ENCODE peak calls at places on chromosome 19, in nine cellular contexts. F is IMR-90, N is suprapubic skin, B is heart left ventricle, Z is spleen, I is ovary, V is H1, X is breast epithelium, W is thyroid gland. J is an unnamed sample.
A peak's percentile ranks its signal among the peaks of the same experiment; 100 is the strongest.

GRCh38 chr19:42076375-42076944 is 494 bp downstream of the ZNF574 start:
- DNase-seq in F (no peak), N (peak; percentile 83), B (peak; percentile 52), Z (no peak), I (peak; percentile 53), V (no peak), X (peak; percentile 37), W (no peak), J (no peak)

GRCh38 chr19:6891761-6892385 is 4.5 kb downstream of the ADGRE1 start:
- DNase-seq in F (no peak), N (no peak), B (no peak), Z (no peak), I (no peak), V (no peak), X (no peak), W (no peak), J (no peak)

GRCh38 chr19:44777715-44778347 is at the start of gene CBLC:
- DNase-seq in F (no peak), N (no peak), B (no peak), Z (no peak), I (no peak), V (peak; percentile 84), X (peak; percentile 82), W (peak; percentile 82), J (no peak)

GRCh38 chr19:56114711-56115110 is 6.4 kb downstream of the ZNF787 start:
- DNase-seq in F (no peak), N (no peak), B (no peak), Z (no peak), I (no peak), V (no peak), X (no peak), W (peak; percentile 37), J (no peak)

GRCh38 chr19:51462276-51462675 is 4.0 kb upstream of the SIGLEC8 start:
- DNase-seq in F (no peak), N (no peak), B (no peak), Z (peak; percentile 59), I (no peak), V (no peak), X (no peak), W (no peak), J (no peak)

GRCh38 chr19:47230122-47230920 is 678 bp downstream of the BBC3 start:
- DNase-seq in F (peak; percentile 18), N (peak; percentile 91), B (peak; percentile 76), Z (peak; percentile 95), I (peak; percentile 79), V (no peak), X (peak; percentile 61), W (peak; percentile 50), J (no peak)

GRCh38 chr19:29006057-29006735 is 206.8 kb downstream of the UQCRFS1 start:
- DNase-seq in F (peak; percentile 57), N (no peak), B (no peak), Z (no peak), I (no peak), V (no peak), X (no peak), W (no peak), J (no peak)

GRCh38 chr19:2087621-2088100 is 8.5 kb downstream of the MOB3A start:
- DNase-seq in F (no peak), N (no peak), B (no peak), Z (peak; percentile 88), I (no peak), V (no peak), X (no peak), W (no peak), J (no peak)

DNA sequence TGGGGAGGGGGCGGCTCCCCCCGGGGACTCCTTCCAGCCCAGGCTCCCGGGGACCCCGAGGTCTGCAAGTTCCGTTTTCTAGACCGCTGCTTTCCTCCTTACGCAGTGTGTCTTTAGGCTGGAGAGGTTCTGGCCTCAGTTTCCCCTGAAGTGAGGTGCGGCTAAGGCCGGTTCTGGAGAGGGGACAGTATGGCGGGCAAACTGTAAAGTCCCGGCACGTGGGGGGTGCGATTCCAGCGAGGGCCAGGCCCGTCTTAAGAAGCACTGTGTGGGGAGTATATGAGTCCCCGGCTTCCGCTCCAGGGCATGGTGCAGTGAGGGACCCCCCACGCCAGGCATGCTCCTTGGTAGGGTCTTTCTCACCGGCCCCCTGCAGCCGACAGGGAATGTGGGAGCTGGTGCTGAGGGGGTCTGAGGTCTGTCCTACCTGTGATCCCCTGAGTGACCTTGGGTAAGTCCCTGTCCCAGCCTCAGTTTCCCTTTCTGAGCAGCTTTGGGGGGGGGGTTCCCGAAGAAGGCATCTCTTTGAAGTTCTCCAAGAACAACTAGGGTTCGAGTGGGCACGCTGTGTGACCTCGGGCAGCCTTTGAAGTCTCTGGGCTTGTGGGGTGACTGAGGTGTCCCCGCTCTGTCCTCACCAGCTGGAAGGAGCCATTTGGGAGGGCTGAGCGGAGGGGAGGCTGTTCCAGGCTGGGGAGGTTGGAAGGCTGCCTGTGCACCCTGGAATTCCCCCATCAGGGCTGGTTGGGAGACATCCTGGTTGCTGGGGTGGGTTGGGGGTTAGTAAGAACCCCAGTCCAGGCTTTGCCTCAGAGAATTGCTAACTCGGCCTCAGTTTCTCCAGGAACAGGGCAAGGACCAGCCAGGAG is 1.4 kb downstream of the NFIC start:
- DNase-seq in F (no peak), N (no peak), B (no peak), Z (no peak), I (peak; percentile 54), V (no peak), X (no peak), W (no peak), J (no peak)
- H3K4me3 ChIP-seq in F (peak overlapping the region; percentile 89), N (peak overlapping the region; percentile 72), B (peak overlapping the region; percentile 81), Z (peak overlapping the region; percentile 61), I (peak overlapping the region; percentile 88), V (no peak overlapping the region), X (peak overlapping the region; percentile 95), W (peak overlapping the region; percentile 62), J (peak overlapping the region; percentile 84)

GRCh38 chr19:58476498-58477015 is 405 bp downstream of the ZNF446 start:
- DNase-seq in F (no peak), N (no peak), B (no peak), Z (no peak), I (no peak), V (no peak), X (no peak), W (no peak), J (no peak)
- TF ChIP-seq POLR2A in F (no peak), N (no peak), B (no peak), Z (no peak), I (no peak), V (no peak), X (no peak), W (no peak), J (no peak)

GRCh38 chr19:14056741-14057356 is 5.0 kb downstream of the PALM3 start:
- DNase-seq in F (no peak), N (no peak), B (no peak), Z (no peak), I (no peak), V (no peak), X (no peak), W (no peak), J (no peak)
- H3K4me3 ChIP-seq in F (peak overlapping the region; percentile 41), N (peak overlapping the region; percentile 45), B (peak overlapping the region; percentile 28), Z (no peak overlapping the region), I (peak overlapping the region; percentile 33), V (peak overlapping the region; percentile 49), X (peak overlapping the region; percentile 70), W (no peak overlapping the region), J (peak overlapping the region; percentile 25)

GRCh38 chr19:18419195-18419698 is at the start of gene SSBP4:
- DNase-seq in F (peak; percentile 70), N (peak; percentile 79), B (peak; percentile 84), Z (peak; percentile 92), I (peak; percentile 79), V (no peak), X (no peak), W (peak; percentile 70), J (no peak)

GRCh38 chr19:18418034-18418724 is 1.0 kb upstream of the SSBP4 start:
- DNase-seq in F (no peak), N (peak; percentile 80), B (no peak), Z (peak; percentile 85), I (peak; percentile 70), V (no peak), X (no peak), W (no peak), J (no peak)

GRCh38 chr19:18419699-18420460 is 682 bp downstream of the SSBP4 start:
- DNase-seq in F (no peak), N (peak; percentile 85), B (peak; percentile 53), Z (peak; percentile 88), I (peak; percentile 63), V (no peak), X (no peak), W (peak; percentile 58), J (no peak)

GRCh38 chr19:18417250-18418033 is 1.8 kb upstream of the SSBP4 start:
- DNase-seq in F (peak; percentile 73), N (peak; percentile 89), B (peak; percentile 92), Z (peak; percentile 93), I (peak; percentile 83), V (no peak), X (no peak), W (peak; percentile 62), J (no peak)

GRCh38 chr19:18418725-18419194 is 438 bp upstream of the SSBP4 start:
- DNase-seq in F (no peak), N (peak; percentile 81), B (peak; percentile 53), Z (peak; percentile 86), I (no peak), V (no peak), X (no peak), W (peak; percentile 43), J (no peak)
- TF ChIP-seq POLR2A in F (no peak), N (no peak), B (no peak), Z (no peak), I (no peak), V (no peak), X (no peak), W (no peak), J (no peak)

GRCh38 chr19:43463381-43464088 is 1.9 kb downstream of the LYPD3 start:
- DNase-seq in F (peak; percentile 79), N (peak; percentile 99), B (peak; percentile 97), Z (peak; percentile 99), I (peak; percentile 97), V (peak; percentile 74), X (peak; percentile 98), W (peak; percentile 97), J (peak; percentile 93)

GRCh38 chr19:43464089-43464775 is 1.2 kb downstream of the LYPD3 start:
- DNase-seq in F (no peak), N (peak; percentile 90), B (peak; percentile 84), Z (peak; percentile 93), I (peak; percentile 88), V (no peak), X (peak; percentile 76), W (peak; percentile 63), J (peak; percentile 63)

GRCh38 chr19:43461303-43461702 is 4.1 kb downstream of the LYPD3 start:
- DNase-seq in F (no peak), N (no peak), B (no peak), Z (no peak), I (no peak), V (no peak), X (no peak), W (no peak), J (no peak)

GRCh38 chr19:43462887-43463380 is 2.5 kb downstream of the LYPD3 start:
- DNase-seq in F (no peak), N (no peak), B (no peak), Z (no peak), I (no peak), V (peak; percentile 93), X (no peak), W (no peak), J (no peak)

DNA sequence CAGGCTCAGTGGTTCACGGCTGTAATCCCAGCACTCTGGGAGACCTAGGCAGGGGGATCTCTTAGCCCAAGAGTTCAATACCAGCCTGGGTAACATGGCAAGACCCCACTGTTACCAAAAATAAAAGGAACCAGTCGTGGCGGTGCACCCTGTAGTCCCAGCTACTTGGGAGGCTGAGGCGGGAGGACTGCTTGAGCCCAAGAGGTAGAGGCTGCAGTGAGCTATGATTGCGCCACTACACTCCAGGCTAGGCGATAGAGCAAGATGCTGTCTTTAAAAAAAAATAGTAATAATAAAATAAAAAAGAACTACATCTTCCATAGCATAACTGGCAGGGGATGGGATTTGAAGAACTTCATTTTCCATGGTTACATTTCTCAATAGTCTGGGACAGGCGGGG is 3.0 kb downstream of the LYPD3 start:
- DNase-seq in F (no peak), N (no peak), B (no peak), Z (no peak), I (no peak), V (no peak), X (no peak), W (no peak), J (no peak)
- H3K4me3 ChIP-seq in F (no peak overlapping the region), N (peak overlapping the region; percentile 56), B (no peak overlapping the region), Z (no peak overlapping the region), I (no peak overlapping the region), V (peak overlapping the region; percentile 71), X (peak overlapping the region; percentile 84), W (no peak overlapping the region), J (peak overlapping the region; percentile 68)

J was measured in esophagus squamous epithelium.